ENCODE peak calls at places on chromosome 2, in five cellular contexts. R, L, M, A and C are unnamed samples.

GRCh38 chr2:207110310-207110709 is 55.4 kb downstream of the KLF7 start:
- DNase-seq in A (no peak), R (no peak), M (no peak), L (no peak), C (no peak)

GRCh38 chr2:230886641-230887040 is 21.9 kb downstream of the ITM2C start:
- DNase-seq in L (no peak), A (peak), R (no peak), M (no peak), C (no peak)

GRCh38 chr2:201758229-201758628 is 22.5 kb downstream of the ALS2 start:
- DNase-seq in L (no peak), A (no peak), R (no peak), M (no peak), C (no peak)

GRCh38 chr2:119732026-119732425 is 27.7 kb upstream of the PTPN4 start:
- DNase-seq in M (no peak), R (no peak), L (no peak), A (no peak), C (peak)

GRCh38 chr2:187581125-187581896 is 27.1 kb upstream of the TFPI start:
- DNase-seq in R (peak), M (no peak), L (no peak), A (peak), C (no peak)

GRCh38 chr2:182481676-182482075 is 54.8 kb upstream of the PDE1A start:
- DNase-seq in M (no peak), R (no peak), L (no peak), A (no peak), C (no peak)

GRCh38 chr2:162840598-162841246 is 2.2 kb upstream of the KCNH7 start:
- DNase-seq in L (no peak), M (peak), R (peak), A (peak), C (peak)

GRCh38 chr2:53452957-53453748 is 314.5 kb upstream of the CHAC2 start:
- DNase-seq in M (peak), A (no peak), R (no peak), L (peak), C (no peak)

GRCh38 chr2:45722477-45722876 is 71.0 kb downstream of the PRKCE start:
- DNase-seq in A (no peak), L (no peak), R (no peak), M (no peak), C (no peak)

GRCh38 chr2:24544456-24545115 is 53.5 kb downstream of the NCOA1 start:
- DNase-seq in R (no peak), A (no peak), M (no peak), L (no peak), C (no peak)

GRCh38 chr2:8851811-8852560 is 14.6 kb upstream of the KIDINS220 start:
- DNase-seq in L (no peak), R (peak), M (no peak), A (peak), C (peak)

GRCh38 chr2:200865736-200865995 is 1.2 kb upstream of the CLK1 start:
- DNase-seq in M (no peak), L (no peak), A (no peak), R (no peak), C (no peak)

GRCh38 chr2:71748227-71748626 is 294.9 kb downstream of the DYSF start:
- DNase-seq in M (no peak), A (no peak), R (peak), L (peak), C (no peak)

GRCh38 chr2:139518276-139518675 is 738.1 kb upstream of the NXPH2 start:
- DNase-seq in M (no peak), R (no peak), L (no peak), A (no peak), C (no peak)

GRCh38 chr2:20071397-20072383 is 20.3 kb upstream of the LAPTM4A start:
- DNase-seq in R (peak), L (peak), A (peak), M (peak), C (peak)

GRCh38 chr2:129813404-129813803 is 166.1 kb upstream of the RAB6C start:
- DNase-seq in A (peak), M (no peak), L (no peak), R (no peak), C (no peak)

GRCh38 chr2:238459081-238459629 is 32.4 kb downstream of the ASB1 start:
- DNase-seq in A (no peak), M (no peak), R (peak), L (peak), C (no peak)

GRCh38 chr2:15748736-15749323 is 157.2 kb downstream of the DDX1 start:
- DNase-seq in L (no peak), R (peak), A (peak), M (no peak), C (peak)
- TF ChIP-seq CTCF in L (peak), R (peak), A (peak), M (no peak), C (peak)

DNA sequence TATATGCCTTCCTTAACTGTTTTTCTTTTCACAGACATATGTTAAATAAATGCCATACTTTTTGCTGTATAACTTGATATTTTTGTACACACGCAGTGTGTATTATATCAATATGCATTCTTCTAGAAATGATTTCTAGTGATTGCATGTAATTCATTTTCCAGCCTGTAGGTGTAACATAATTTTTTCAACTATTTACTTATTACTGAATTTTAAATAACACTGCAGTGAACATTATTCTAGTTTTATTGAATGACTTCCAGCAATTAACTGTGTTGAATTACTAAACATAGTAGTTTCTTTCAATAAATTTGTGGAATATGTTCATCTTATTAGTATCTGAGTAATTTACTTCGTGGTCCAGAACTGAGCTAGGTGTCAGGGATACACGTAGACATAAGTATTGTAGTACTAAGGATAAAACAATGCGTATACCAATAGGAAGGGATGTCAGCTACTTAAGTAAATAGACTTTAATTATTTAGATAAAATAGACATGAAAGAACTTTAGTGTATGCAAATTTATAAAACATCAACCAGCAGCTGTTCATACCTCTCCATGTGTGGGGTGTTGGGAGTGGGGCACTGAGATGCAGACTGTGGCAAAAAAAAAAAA is 28.0 kb downstream of the TANC1 start:
- DNase-seq in A (no peak), M (no peak), R (no peak), L (no peak), C (no peak)
- TF ChIP-seq CTCF in A (no peak), M (peak), R (peak), L (peak), C (peak)

GRCh38 chr2:176101216-176101845 is 1.7 kb downstream of the HOXD12 start:
- DNase-seq in A (no peak), L (no peak), R (no peak), M (no peak), C (no peak)
- TF ChIP-seq CTCF in A (no peak), L (no peak), R (no peak), M (no peak), C (no peak)

GRCh38 chr2:9914384-9915065 is 37.0 kb upstream of the GRHL1 start:
- DNase-seq in R (peak), L (no peak), M (no peak), A (no peak), C (no peak)
- TF ChIP-seq CTCF in R (peak), L (no peak), M (no peak), A (no peak), C (no peak)

DNA sequence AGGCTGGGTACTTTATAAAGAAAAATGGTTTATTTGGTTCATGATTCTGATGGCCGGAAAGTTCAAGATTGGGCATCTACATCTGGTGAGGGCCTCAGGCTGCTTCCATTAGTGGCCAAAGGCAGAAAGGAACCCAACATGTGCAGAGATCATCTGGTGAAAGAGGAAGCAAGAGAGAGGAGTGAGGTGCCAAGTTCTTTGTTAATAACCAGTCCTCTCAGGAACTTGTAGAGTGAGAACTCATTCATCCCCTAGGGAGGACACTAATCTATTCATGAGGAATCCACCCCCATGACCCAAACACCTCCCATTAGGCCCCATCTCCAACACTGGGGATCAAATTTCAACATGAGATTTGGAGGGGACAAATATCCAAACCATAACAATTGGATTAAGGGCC is 17.8 kb upstream of the SERPINE2 start:
- DNase-seq in R (no peak), A (no peak), L (no peak), M (no peak), C (no peak)
- TF ChIP-seq CTCF in R (no peak), A (no peak), L (no peak), M (no peak), C (no peak)

GRCh38 chr2:225270861-225271260 is 128.6 kb upstream of the NYAP2 start:
- DNase-seq in M (no peak), R (peak), L (no peak), A (peak), C (peak)
- TF ChIP-seq CTCF in M (no peak), R (no peak), L (no peak), A (no peak), C (peak)

GRCh38 chr2:74917702-74918619 is 40.5 kb upstream of the POLE4 start:
- DNase-seq in R (peak), M (no peak), L (no peak), A (peak), C (no peak)
- TF ChIP-seq CTCF in R (no peak), M (no peak), L (no peak), A (peak), C (peak)

GRCh38 chr2:33380001-33380609 is 96.3 kb upstream of the RASGRP3 start:
- DNase-seq in R (no peak), L (no peak), M (no peak), A (peak), C (no peak)
- TF ChIP-seq CTCF in R (peak), L (peak), M (no peak), A (peak), C (peak)